ENCODE peak calls at places on chromosomes 6 and 20, in five cellular contexts. One of them, this sample, is unnamed.

GRCh38 chr20:37457928-37458327 is 63.1 kb upstream of the NNAT start:
- DNase-seq in ELR: no peak
- DNase-seq in stimulated activated CD4-positive, alpha-beta T cell treated with anti-CD3 and anti-CD28 coated beads, Interleukin-15, amount 100 ng/mL, for 1 hour: no peak
- DNase-seq in ovary: no peak
- DNase-seq in GM19239: no peak
- DNase-seq in this sample: no peak

GRCh38 chr20:20413801-20414200 is 45.9 kb downstream of the INSM1 start:
- DNase-seq in ELR: no peak
- DNase-seq in stimulated activated CD4-positive, alpha-beta T cell treated with anti-CD3 and anti-CD28 coated beads, Interleukin-15, amount 100 ng/mL, for 1 hour: no peak
- DNase-seq in ovary: no peak
- DNase-seq in GM19239: no peak
- DNase-seq in this sample: peak; percentile 93

GRCh38 chr6:136738178-136739057 is 53.9 kb downstream of the MAP3K5 start:
- DNase-seq in ELR: no peak
- DNase-seq in stimulated activated CD4-positive, alpha-beta T cell treated with anti-CD3 and anti-CD28 coated beads, Interleukin-15, amount 100 ng/mL, for 1 hour: no peak
- DNase-seq in ovary: peak; percentile 55
- DNase-seq in GM19239: no peak
- DNase-seq in this sample: peak; percentile 51

GRCh38 chr6:85670573-85670972 is 27.9 kb upstream of the SYNCRIP start:
- DNase-seq in ELR: peak; percentile 45
- DNase-seq in stimulated activated CD4-positive, alpha-beta T cell treated with anti-CD3 and anti-CD28 coated beads, Interleukin-15, amount 100 ng/mL, for 1 hour: no peak
- DNase-seq in ovary: no peak
- DNase-seq in GM19239: no peak
- DNase-seq in this sample: peak; percentile 62

GRCh38 chr20:1964659-1965405 is 29.0 kb downstream of the PDYN start:
- DNase-seq in ELR: peak; percentile 12
- DNase-seq in stimulated activated CD4-positive, alpha-beta T cell treated with anti-CD3 and anti-CD28 coated beads, Interleukin-15, amount 100 ng/mL, for 1 hour: no peak
- DNase-seq in ovary: no peak
- DNase-seq in GM19239: no peak
- DNase-seq in this sample: no peak

GRCh38 chr6:106377061-106377540 is 16.6 kb downstream of the CRYBG1 start:
- DNase-seq in ELR: peak; percentile 36
- DNase-seq in stimulated activated CD4-positive, alpha-beta T cell treated with anti-CD3 and anti-CD28 coated beads, Interleukin-15, amount 100 ng/mL, for 1 hour: no peak
- DNase-seq in ovary: no peak
- DNase-seq in GM19239: no peak
- DNase-seq in this sample: no peak

GRCh38 chr6:7636151-7636550 is 46.2 kb downstream of the SNRNP48 start:
- DNase-seq in ELR: no peak
- DNase-seq in stimulated activated CD4-positive, alpha-beta T cell treated with anti-CD3 and anti-CD28 coated beads, Interleukin-15, amount 100 ng/mL, for 1 hour: no peak
- DNase-seq in ovary: no peak
- DNase-seq in GM19239: no peak
- DNase-seq in this sample: no peak

GRCh38 chr6:33785766-33786165 is 3.2 kb downstream of the LEMD2 start:
- DNase-seq in ELR: peak; percentile 94
- DNase-seq in stimulated activated CD4-positive, alpha-beta T cell treated with anti-CD3 and anti-CD28 coated beads, Interleukin-15, amount 100 ng/mL, for 1 hour: no peak
- DNase-seq in ovary: no peak
- DNase-seq in GM19239: no peak
- DNase-seq in this sample: no peak

GRCh38 chr6:144161970-144162369 is 11.7 kb downstream of the STX11 start:
- DNase-seq in ELR: no peak
- DNase-seq in stimulated activated CD4-positive, alpha-beta T cell treated with anti-CD3 and anti-CD28 coated beads, Interleukin-15, amount 100 ng/mL, for 1 hour: no peak
- DNase-seq in ovary: no peak
- DNase-seq in GM19239: no peak
- DNase-seq in this sample: no peak

GRCh38 chr20:25220810-25221591 is 25.5 kb downstream of the ENTPD6 start:
- DNase-seq in ELR: no peak
- DNase-seq in stimulated activated CD4-positive, alpha-beta T cell treated with anti-CD3 and anti-CD28 coated beads, Interleukin-15, amount 100 ng/mL, for 1 hour: no peak
- DNase-seq in ovary: no peak
- DNase-seq in GM19239: no peak
- DNase-seq in this sample: peak; percentile 85

GRCh38 chr20:9306521-9306920 is 207.9 kb upstream of the LAMP5 start:
- DNase-seq in ELR: peak; percentile 73
- DNase-seq in stimulated activated CD4-positive, alpha-beta T cell treated with anti-CD3 and anti-CD28 coated beads, Interleukin-15, amount 100 ng/mL, for 1 hour: no peak
- DNase-seq in ovary: no peak
- DNase-seq in GM19239: no peak
- DNase-seq in this sample: peak; percentile 25

This sample was measured in NCI-H69.